ENCODE peak calls at places on chromosomes 7 and 10, in five cellular contexts. H is MV-4-11; J is SK-N-DZ; Y is foreskin fibroblast; I is activated T-helper 1 cell treated with anti-CD3 and anti-CD28 coated beads, Interleukin-2, amount 50 U/mL, for 16 hours. P is an unnamed sample.

GRCh38 chr10:102435529-102436233 is 3.3 kb upstream of the CUEDC2 start:
- DNase-seq in I (no peak), H (peak; percentile 9), J (no peak), Y (peak; percentile 36), P (no peak)

GRCh38 chr7:81447351-81447952 is 322.4 kb downstream of the HGF start:
- DNase-seq in J (peak; percentile 36), H (peak; percentile 19), I (no peak), Y (peak; percentile 75), P (no peak)

GRCh38 chr10:90179696-90180407 is 478.5 kb downstream of the KIF20B start:
- DNase-seq in H (peak; percentile 95), I (no peak), J (no peak), Y (peak; percentile 99), P (no peak)

GRCh38 chr10:1396236-1396635 is 340.1 kb downstream of the WDR37 start:
- DNase-seq in Y (no peak), J (no peak), I (no peak), H (no peak), P (no peak)

GRCh38 chr7:33807779-33808482 is 97.4 kb upstream of the BMPER start:
- DNase-seq in H (no peak), J (no peak), I (no peak), Y (peak; percentile 91), P (no peak)

GRCh38 chr10:27252267-27253000 is 11.8 kb upstream of the ACBD5 start:
- DNase-seq in Y (peak; percentile 70), H (peak; percentile 60), I (peak; percentile 62), J (no peak), P (no peak)

GRCh38 chr7:17185690-17186070 is 112.8 kb upstream of the AHR start:
- DNase-seq in J (no peak), I (no peak), Y (peak; percentile 51), H (peak; percentile 91), P (no peak)

GRCh38 chr7:3461923-3462322 is 160.9 kb downstream of the SDK1 start:
- DNase-seq in H (no peak), I (peak; percentile 28), Y (no peak), J (no peak), P (no peak)

GRCh38 chr7:151755131-151755787 is 121.7 kb downstream of the PRKAG2 start:
- DNase-seq in Y (peak; percentile 63), H (peak; percentile 61), I (no peak), J (no peak), P (no peak)

GRCh38 chr10:25059990-25060389 is 43.6 kb downstream of the THNSL1 start:
- DNase-seq in H (no peak), J (no peak), Y (peak; percentile 84), I (no peak), P (no peak)

GRCh38 chr7:135994466-135995205 is 17.5 kb upstream of the MTPN start:
- DNase-seq in Y (peak; percentile 19), J (no peak), I (no peak), H (no peak), P (no peak)

GRCh38 chr7:45975367-45975766 is 54.3 kb upstream of the IGFBP3 start:
- DNase-seq in Y (peak; percentile 20), J (no peak), H (no peak), I (no peak), P (no peak)

GRCh38 chr7:119545118-119545517 is 727.9 kb upstream of the KCND2 start:
- DNase-seq in Y (no peak), H (no peak), J (no peak), I (no peak), P (no peak)

GRCh38 chr10:114714281-114714741 is 56.2 kb upstream of the ABLIM1 start:
- DNase-seq in H (no peak), Y (peak; percentile 96), I (no peak), J (peak; percentile 91), P (no peak)

P was measured in esophagus squamous epithelium.